ENCODE peak calls at places on chromosomes 3 and 15, in eight cellular contexts. E is colonic mucosa, I is Peyer's patch, D is right atrium auricular region, W is hepatocyte, L is AG04449, J is GM12864, M is brain microvascular endothelial cell. Y is an unnamed sample.

GRCh38 chr15:63048115-63048985 is 5.8 kb downstream of the TPM1 start:
- DNase-seq in E (peak), I (peak), D (peak), W (peak), L (no peak), J (peak), M (peak), Y (peak)

GRCh38 chr3:69143605-69144004 is 21.2 kb upstream of the LMOD3 start:
- DNase-seq in E (no peak), I (no peak), D (no peak), W (no peak), L (no peak), J (no peak), M (no peak), Y (peak)

GRCh38 chr3:149971403-149972075 is 844 bp upstream of the PFN2 start:
- DNase-seq in E (peak), I (peak), D (peak), W (no peak), L (no peak), J (no peak), M (peak), Y (peak)

GRCh38 chr15:78164010-78164409 is 14.8 kb downstream of the IDH3A start:
- DNase-seq in E (no peak), I (peak), D (no peak), W (no peak), L (no peak), J (no peak), M (no peak), Y (no peak)

GRCh38 chr15:25548600-25548999 is 109.8 kb upstream of the UBE3A start:
- DNase-seq in E (no peak), I (no peak), D (no peak), W (no peak), L (no peak), J (no peak), M (no peak), Y (no peak)

GRCh38 chr15:42605281-42605744 is 29.9 kb downstream of the STARD9 start:
- DNase-seq in E (no peak), I (no peak), D (no peak), W (no peak), L (no peak), J (peak), M (no peak), Y (no peak)

GRCh38 chr3:180770639-180771038 is 91.3 kb upstream of the CCDC39 start:
- DNase-seq in E (no peak), I (no peak), D (no peak), W (no peak), L (no peak), J (no peak), M (no peak), Y (no peak)

GRCh38 chr3:162491957-162492356 is 995.3 kb downstream of the OTOL1 start:
- DNase-seq in E (no peak), I (no peak), D (no peak), W (no peak), L (no peak), J (no peak), M (no peak), Y (no peak)

GRCh38 chr3:134713673-134714072 is 62.9 kb upstream of the KY start:
- DNase-seq in E (no peak), I (no peak), D (no peak), W (no peak), L (no peak), J (no peak), M (no peak), Y (no peak)

GRCh38 chr3:187798531-187799520 is 53.6 kb upstream of the BCL6 start:
- DNase-seq in E (no peak), I (no peak), D (no peak), W (no peak), L (no peak), J (no peak), M (no peak), Y (no peak)

GRCh38 chr15:57421540-57421939 is 45.2 kb downstream of the CGNL1 start:
- DNase-seq in E (peak), I (no peak), D (no peak), W (no peak), L (no peak), J (no peak), M (no peak), Y (no peak)

GRCh38 chr3:14460342-14461005 is 58.1 kb downstream of the SLC6A6 start:
- DNase-seq in E (peak), I (no peak), D (peak), W (no peak), L (peak), J (no peak), M (peak), Y (peak)

GRCh38 chr3:45665101-45665572 is 24.1 kb upstream of the SACM1L start:
- DNase-seq in E (peak), I (peak), D (no peak), W (peak), L (no peak), J (no peak), M (no peak), Y (peak)

GRCh38 chr3:59772416-59773408 is 722.9 kb upstream of the CFAP20DC start:
- DNase-seq in E (no peak), I (peak), D (no peak), W (no peak), L (no peak), J (no peak), M (no peak), Y (no peak)

GRCh38 chr15:98292442-98293240 is 332.1 kb downstream of the ARRDC4 start:
- DNase-seq in E (peak), I (no peak), D (no peak), W (peak), L (no peak), J (no peak), M (peak), Y (no peak)

GRCh38 chr3:43445820-43446219 is 159.5 kb downstream of the SNRK start:
- DNase-seq in E (no peak), I (no peak), D (no peak), W (no peak), L (no peak), J (no peak), M (no peak), Y (no peak)

GRCh38 chr3:54237109-54237508 is 114.8 kb downstream of the CACNA2D3 start:
- DNase-seq in E (no peak), I (no peak), D (no peak), W (no peak), L (no peak), J (no peak), M (no peak), Y (no peak)

GRCh38 chr3:46337911-46338310 is 16.0 kb upstream of the CCR2 start:
- DNase-seq in E (no peak), I (no peak), D (no peak), W (no peak), L (no peak), J (no peak), M (no peak), Y (no peak)

GRCh38 chr3:156416846-156417581 is 137.9 kb downstream of the SSR3 start:
- DNase-seq in E (no peak), I (no peak), D (no peak), W (no peak), L (no peak), J (no peak), M (no peak), Y (peak)

GRCh38 chr3:141426404-141427034 is 58.2 kb downstream of the ZBTB38 start:
- DNase-seq in E (peak), I (no peak), D (peak), W (peak), L (no peak), J (no peak), M (peak), Y (peak)

GRCh38 chr3:38725726-38726410 is 76.4 kb upstream of the SCN5A start:
- DNase-seq in E (no peak), I (no peak), D (no peak), W (no peak), L (no peak), J (no peak), M (peak), Y (no peak)

GRCh38 chr3:42023380-42023779 is 61.5 kb upstream of the ULK4 start:
- DNase-seq in E (no peak), I (no peak), D (peak), W (no peak), L (no peak), J (no peak), M (no peak), Y (no peak)

GRCh38 chr15:90540768-90541167 is 11.0 kb downstream of the CRTC3 start:
- DNase-seq in E (no peak), I (no peak), D (no peak), W (no peak), L (no peak), J (no peak), M (no peak), Y (no peak)

GRCh38 chr3:196736670-196737374 is 2.8 kb upstream of the PAK2 start:
- DNase-seq in E (no peak), I (no peak), D (no peak), W (no peak), L (no peak), J (no peak), M (no peak), Y (no peak)

GRCh38 chr3:33313331-33313730 is 36.1 kb downstream of the FBXL2 start:
- DNase-seq in E (no peak), I (no peak), D (no peak), W (no peak), L (no peak), J (no peak), M (peak), Y (no peak)

GRCh38 chr3:126130981-126131750 is 47.2 kb upstream of the SLC41A3 start:
- DNase-seq in E (peak), I (no peak), D (no peak), W (no peak), L (no peak), J (no peak), M (no peak), Y (no peak)

GRCh38 chr15:67097893-67098740 is 32.7 kb downstream of the SMAD3 start:
- DNase-seq in E (peak), I (peak), D (no peak), W (no peak), L (peak), J (no peak), M (peak), Y (no peak)

GRCh38 chr3:43024183-43024865 is 45.2 kb downstream of the GASK1A start:
- DNase-seq in E (no peak), I (peak), D (no peak), W (no peak), L (no peak), J (no peak), M (no peak), Y (no peak)

GRCh38 chr3:141646760-141647561 is 91.1 kb upstream of the RNF7 start:
- DNase-seq in E (peak), I (no peak), D (no peak), W (peak), L (no peak), J (no peak), M (peak), Y (peak)

GRCh38 chr3:76997733-76998132 is 42.2 kb upstream of the ROBO2 start:
- DNase-seq in E (no peak), I (no peak), D (no peak), W (no peak), L (no peak), J (no peak), M (no peak), Y (no peak)

GRCh38 chr15:97652700-97653167 is 307.8 kb upstream of the ARRDC4 start:
- DNase-seq in E (no peak), I (no peak), D (no peak), W (peak), L (no peak), J (no peak), M (no peak), Y (no peak)

DNA sequence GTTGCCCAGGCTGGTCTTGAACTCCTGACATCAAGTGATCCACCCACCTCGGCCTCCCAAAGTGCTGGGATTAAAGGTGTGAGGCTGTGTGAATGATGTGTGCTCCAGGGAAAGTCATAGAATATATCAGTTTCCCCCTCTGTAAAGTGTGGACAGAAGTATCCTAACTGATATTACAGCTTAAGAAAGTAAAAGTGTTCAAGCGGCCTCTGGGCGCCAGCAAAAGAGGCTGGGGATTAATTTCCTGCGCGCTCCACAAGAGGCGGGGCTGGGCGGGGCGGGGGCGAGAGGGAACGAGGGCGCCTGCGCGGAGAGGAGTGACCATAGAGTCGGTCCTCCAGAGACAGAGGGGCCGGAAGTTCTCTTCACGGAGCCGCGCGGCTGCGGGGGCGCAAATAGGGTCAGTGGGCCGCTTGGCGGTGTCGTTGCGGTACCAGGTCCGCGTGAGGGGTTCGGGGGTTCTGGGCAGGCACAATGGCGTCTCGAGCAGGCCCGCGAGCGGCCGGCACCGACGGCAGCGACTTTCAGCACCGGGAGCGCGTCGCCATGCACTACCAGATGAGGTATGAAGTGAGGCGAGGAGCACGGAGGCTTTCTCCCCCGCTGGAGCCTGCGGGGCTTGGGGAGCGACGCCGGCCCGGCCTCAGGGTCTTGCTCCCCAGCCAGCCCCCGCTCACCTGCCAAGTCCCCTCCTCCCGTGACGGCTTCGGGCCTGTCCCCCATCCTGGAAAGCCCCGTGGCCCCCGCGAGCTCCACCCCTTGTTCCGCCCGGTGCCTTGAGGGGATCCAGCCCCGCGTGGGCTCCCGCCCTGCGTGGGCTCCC is at the start of gene JAGN1:
- DNase-seq in E (peak), I (peak), D (peak), W (peak), L (no peak), J (peak), M (peak), Y (no peak)
- TF ChIP-seq CTCF in E (no peak), I (no peak), D (peak), W (no peak), L (no peak), J (peak), M (no peak), Y (no peak)

DNA sequence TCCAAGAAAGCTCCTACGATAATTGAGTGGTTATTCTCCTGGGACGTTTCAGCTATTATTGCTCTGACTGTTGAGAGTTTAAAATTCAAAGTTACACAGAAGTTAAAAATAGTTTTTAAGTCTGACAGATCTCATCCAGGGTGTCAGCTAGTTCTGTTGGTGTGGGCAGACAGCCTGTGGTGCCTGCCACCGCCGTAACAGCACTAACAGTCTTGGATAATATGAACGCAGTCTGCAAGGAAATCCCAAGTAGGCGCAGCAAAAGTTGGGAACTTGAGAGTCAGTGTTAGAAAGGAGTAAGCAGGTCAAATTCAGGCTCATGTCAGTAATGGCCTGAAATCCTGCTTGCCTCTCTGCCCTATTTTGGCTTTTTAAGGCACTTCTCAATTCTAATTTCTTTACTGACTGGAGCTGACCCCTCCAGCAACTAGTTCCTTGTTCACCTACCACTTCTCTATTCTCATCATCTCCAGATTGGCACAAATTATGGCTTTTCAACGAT is 1.7 kb downstream of the CRYBG3 start:
- DNase-seq in E (no peak), I (no peak), D (peak), W (no peak), L (no peak), J (no peak), M (no peak), Y (no peak)
- H3K4me3 ChIP-seq in E (peak), I (peak), D (peak), W (peak), L (peak), J (no peak), M (peak), Y (no peak)

GRCh38 chr15:70586241-70586640 is 177.1 kb downstream of the UACA start:
- DNase-seq in E (no peak), I (no peak), D (no peak), W (no peak), L (no peak), J (no peak), M (no peak), Y (no peak)

GRCh38 chr15:70585707-70586034 is 177.7 kb downstream of the UACA start:
- DNase-seq in E (no peak), I (no peak), D (no peak), W (no peak), L (no peak), J (no peak), M (no peak), Y (no peak)

GRCh38 chr15:70584441-70584837 is 178.9 kb downstream of the UACA start:
- DNase-seq in E (no peak), I (no peak), D (no peak), W (no peak), L (no peak), J (no peak), M (no peak), Y (no peak)

GRCh38 chr15:70582143-70582945 is 181.0 kb downstream of the UACA start:
- DNase-seq in E (no peak), I (no peak), D (no peak), W (no peak), L (no peak), J (no peak), M (peak), Y (no peak)

GRCh38 chr15:70584838-70585706 is 178.3 kb downstream of the UACA start:
- DNase-seq in E (no peak), I (no peak), D (no peak), W (peak), L (no peak), J (no peak), M (no peak), Y (no peak)
- TF ChIP-seq CTCF in E (peak), I (peak), D (peak), W (peak), L (peak), J (peak), M (peak), Y (no peak)

GRCh38 chr15:32829441-32829840 is 111.6 kb downstream of the GREM1 start:
- DNase-seq in E (no peak), I (no peak), D (no peak), W (no peak), L (no peak), J (no peak), M (no peak), Y (no peak)
- H3K4me3 ChIP-seq in E (no peak), I (no peak), D (no peak), W (no peak), L (no peak), J (no peak), M (no peak), Y (no peak)